ENCODE peak calls at places on chromosomes 2 and 18, in five cellular contexts. Y is osteocyte, B is PC-9, F is adrenal gland, A is prostate gland. X is an unnamed sample.

GRCh38 chr2:65136253-65136652 is 6.3 kb upstream of the RAB1A start:
- DNase-seq in Y (no peak), B (no peak), F (no peak), A (no peak), X (no peak)

GRCh38 chr18:58988595-58988994 is 123.9 kb downstream of the ZNF532 start:
- DNase-seq in Y (no peak), B (no peak), F (no peak), A (no peak), X (no peak)

GRCh38 chr2:189481071-189481470 is 39.8 kb downstream of the WDR75 start:
- DNase-seq in Y (no peak), B (no peak), F (no peak), A (no peak), X (no peak)

GRCh38 chr18:55351980-55352714 is 235.8 kb downstream of the TCF4 start:
- DNase-seq in Y (no peak), B (no peak), F (no peak), A (no peak), X (no peak)

GRCh38 chr2:199070550-199070949 is 387.2 kb downstream of the SATB2 start:
- DNase-seq in Y (no peak), B (no peak), F (no peak), A (no peak), X (no peak)

GRCh38 chr18:24138884-24139616 is at the start of gene CABYR:
- DNase-seq in Y (peak; percentile 93), B (peak; percentile 77), F (peak; percentile 89), A (peak; percentile 60), X (peak; percentile 73)

GRCh38 chr2:224565452-224566035 is 19.6 kb downstream of the CUL3 start:
- DNase-seq in Y (no peak), B (no peak), F (no peak), A (no peak), X (peak; percentile 49)

GRCh38 chr2:127486247-127486912 is 39.9 kb downstream of the IWS1 start:
- DNase-seq in Y (no peak), B (no peak), F (no peak), A (no peak), X (no peak)

GRCh38 chr18:79902640-79903039 is 48.8 kb downstream of the SLC66A2 start:
- DNase-seq in Y (peak; percentile 84), B (no peak), F (no peak), A (no peak), X (no peak)

GRCh38 chr18:63137999-63138448 is 181.5 kb downstream of the BCL2 start:
- DNase-seq in Y (no peak), B (no peak), F (no peak), A (no peak), X (no peak)

GRCh38 chr2:187272255-187272654 is 175.8 kb downstream of the CALCRL start:
- DNase-seq in Y (no peak), B (no peak), F (no peak), A (no peak), X (no peak)

GRCh38 chr2:238895901-238896600 is 48.2 kb downstream of the TWIST2 start:
- DNase-seq in Y (peak; percentile 89), B (peak; percentile 73), F (peak; percentile 49), A (no peak), X (peak; percentile 88)

GRCh38 chr2:33166287-33166881 is 219.6 kb downstream of the LTBP1 start:
- DNase-seq in Y (no peak), B (no peak), F (no peak), A (no peak), X (peak; percentile 72)

GRCh38 chr2:219025637-219026585 is 15.4 kb downstream of the CFAP65 start:
- DNase-seq in Y (no peak), B (no peak), F (no peak), A (no peak), X (no peak)

DNA sequence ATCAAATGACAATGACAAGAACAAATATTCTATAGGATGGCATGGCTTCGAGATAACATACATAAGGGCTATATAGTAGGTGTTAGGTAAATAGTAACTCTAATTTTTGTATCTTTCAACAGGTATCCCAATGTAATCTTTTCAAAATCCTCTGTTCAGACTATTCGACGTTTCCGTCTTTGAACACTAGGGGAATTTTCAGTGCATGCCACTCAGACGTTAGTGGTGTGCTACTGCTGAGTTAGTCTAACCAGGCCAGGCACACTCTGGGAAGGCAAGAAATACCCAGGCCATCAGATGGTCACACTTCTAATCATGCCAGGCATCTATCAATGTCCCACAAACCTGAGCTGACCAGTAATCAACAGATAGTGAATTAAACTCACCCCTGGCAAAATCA is 14.6 kb upstream of the CREG2 start:
- DNase-seq in Y (no peak), B (no peak), F (no peak), A (no peak), X (no peak)
- TF ChIP-seq CTCF in Y (peak; percentile 3), B (peak; percentile 20), F (no peak), A (no peak), X (no peak)

DNA sequence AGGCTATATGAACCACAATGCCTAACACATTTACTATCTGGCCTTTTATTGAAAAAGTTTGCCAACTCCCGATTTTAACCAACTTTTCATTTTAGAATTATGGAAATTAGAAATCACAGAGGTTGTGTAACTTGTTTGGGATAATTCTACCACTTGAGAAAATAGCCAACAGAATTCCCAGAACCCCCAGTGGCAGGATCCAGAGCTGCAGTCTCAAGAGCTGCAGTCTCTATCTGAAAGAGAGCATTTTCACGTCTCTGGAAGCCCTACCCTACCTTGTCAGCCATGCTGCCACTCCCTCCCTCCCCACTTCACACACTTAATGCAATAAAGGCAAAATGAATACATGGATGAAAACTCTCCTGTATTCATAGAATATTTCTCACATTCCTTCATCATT is 23.4 kb upstream of the TSPYL6 start:
- DNase-seq in Y (no peak), B (no peak), F (no peak), A (no peak), X (no peak)
- TF ChIP-seq CTCF in Y (no peak), B (peak; percentile 37), F (peak; percentile 16), A (no peak), X (peak; percentile 35)

DNA sequence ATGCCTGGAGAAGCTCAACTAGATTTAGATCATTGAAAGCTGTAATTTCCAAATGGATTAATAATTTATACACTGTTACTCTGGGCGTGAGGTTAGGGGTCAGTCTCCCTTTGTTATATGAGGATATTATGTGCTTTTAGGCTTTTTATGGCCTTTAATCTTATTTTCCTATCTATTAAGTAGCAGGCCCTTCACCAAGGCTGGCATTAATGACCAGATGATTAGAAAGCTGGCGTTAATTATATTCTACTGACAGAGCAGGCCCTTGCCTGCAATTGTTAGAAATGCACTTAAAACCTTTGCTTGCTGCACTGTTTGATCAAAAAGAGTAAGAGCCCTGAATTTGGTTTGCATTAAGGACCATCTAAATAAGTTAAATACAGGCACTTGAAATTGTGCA is 75.3 kb downstream of the EPAS1 start:
- DNase-seq in Y (no peak), B (no peak), F (no peak), A (no peak), X (no peak)
- TF ChIP-seq CTCF in Y (no peak), B (no peak), F (no peak), A (no peak), X (no peak)

GRCh38 chr2:84866121-84866520 is 14.8 kb downstream of the TRABD2A start:
- DNase-seq in Y (no peak), B (no peak), F (no peak), A (no peak), X (no peak)

GRCh38 chr2:84870306-84870705 is 10.6 kb downstream of the TRABD2A start:
- DNase-seq in Y (no peak), B (no peak), F (no peak), A (no peak), X (no peak)

GRCh38 chr2:84862006-84862405 is 18.9 kb downstream of the TRABD2A start:
- DNase-seq in Y (no peak), B (no peak), F (no peak), A (no peak), X (no peak)

GRCh38 chr2:84861539-84861938 is 19.3 kb downstream of the TRABD2A start:
- DNase-seq in Y (no peak), B (no peak), F (no peak), A (no peak), X (no peak)

GRCh38 chr2:84865181-84865783 is 15.6 kb downstream of the TRABD2A start:
- DNase-seq in Y (no peak), B (no peak), F (no peak), A (no peak), X (no peak)
- TF ChIP-seq CTCF in Y (peak; percentile 53), B (peak; percentile 62), F (peak; percentile 19), A (no peak), X (peak; percentile 26)

DNA sequence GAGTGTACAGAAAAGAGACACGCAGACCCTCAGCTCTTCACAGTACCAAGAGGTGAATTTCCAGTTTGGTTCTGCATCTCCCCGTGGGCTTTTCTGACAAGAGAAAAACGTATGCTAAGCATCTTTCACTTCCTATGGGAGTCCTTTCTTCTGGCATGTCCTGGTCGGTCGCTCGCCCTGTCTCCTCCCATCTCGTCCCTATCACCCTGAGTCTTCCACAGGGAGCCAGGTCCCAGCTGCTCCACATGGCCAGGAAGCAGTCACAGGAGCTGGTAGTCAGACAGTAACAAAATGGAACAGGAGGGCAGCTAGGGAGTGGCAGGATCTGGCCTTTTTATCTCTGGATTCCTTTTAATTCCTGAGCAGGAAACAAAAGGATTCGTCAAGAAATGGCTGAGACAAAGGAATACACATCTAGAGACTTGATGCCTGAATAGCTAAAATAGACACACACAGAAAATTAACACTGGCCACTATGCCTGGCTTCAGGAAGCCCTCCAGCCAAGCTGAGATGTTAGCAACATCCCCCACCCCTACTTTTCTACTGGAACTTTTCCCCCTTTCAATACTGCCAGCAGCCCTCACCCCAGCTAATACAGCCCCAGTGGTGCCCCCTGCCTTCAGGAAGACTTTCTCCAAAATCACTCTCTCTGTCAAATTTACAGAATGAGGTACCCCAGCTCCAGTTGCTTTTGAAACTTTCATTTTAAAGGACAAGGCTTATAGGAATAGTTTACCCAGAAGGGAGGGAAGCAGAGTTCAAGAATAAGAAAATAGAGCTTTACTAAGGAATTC is 136.1 kb downstream of the DNER start:
- DNase-seq in Y (no peak), B (no peak), F (no peak), A (no peak), X (no peak)
- TF ChIP-seq CTCF in Y (no peak), B (no peak), F (no peak), A (no peak), X (no peak)

GRCh38 chr2:212596688-212597087 is 58.1 kb upstream of the ERBB4 start:
- DNase-seq in Y (no peak), B (no peak), F (no peak), A (no peak), X (no peak)

GRCh38 chr2:212592695-212593094 is 54.1 kb upstream of the ERBB4 start:
- DNase-seq in Y (no peak), B (no peak), F (no peak), A (no peak), X (no peak)

DNA sequence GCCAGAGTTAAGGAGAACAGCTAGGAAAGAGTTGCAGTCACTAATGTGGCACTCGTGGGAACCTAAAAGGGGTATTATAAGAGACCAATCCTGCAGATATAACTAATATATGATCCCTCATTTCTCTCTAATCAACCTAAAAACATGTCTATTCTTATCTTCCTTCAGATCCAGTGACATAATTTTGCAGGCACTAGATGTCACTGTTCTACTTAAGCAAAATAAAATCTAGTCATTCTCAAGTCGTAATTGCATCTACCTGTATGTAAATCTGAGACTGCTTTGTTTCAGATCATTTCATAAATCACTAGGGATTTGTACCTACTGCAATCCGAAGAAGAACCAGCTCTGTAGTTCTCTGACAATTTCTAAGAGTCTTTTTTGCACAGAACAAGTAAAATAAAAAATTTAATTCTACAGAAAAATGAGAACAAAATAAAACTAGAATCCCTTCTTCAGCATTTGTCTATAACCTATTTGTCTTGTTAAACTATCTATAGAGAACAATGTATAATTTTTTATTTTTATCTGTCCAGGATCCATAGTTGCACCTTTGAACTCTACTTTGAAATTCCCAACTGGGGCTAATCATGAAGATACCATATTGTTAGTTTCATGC is 56.5 kb upstream of the ERBB4 start:
- DNase-seq in Y (no peak), B (no peak), F (no peak), A (no peak), X (no peak)
- TF ChIP-seq CTCF in Y (peak; percentile 46), B (peak; percentile 56), F (no peak), A (no peak), X (no peak)